ENCODE peak calls at places on chromosomes 6 and 20, in eight cellular contexts. Z is GM23248; A is cardiac fibroblast; J is CD4-positive, CD25-positive, alpha-beta regulatory T cell; C is right cardiac atrium; T is DND-41; E is sigmoid colon; O is effector memory CD4-positive, alpha-beta T cell. V is an unnamed sample.

GRCh38 chr20:15847415-15847814 is 725.8 kb downstream of the KIF16B start:
- DNase-seq in O (no peak), Z (no peak), C (no peak), T (no peak), J (no peak), E (no peak), A (no peak), V (no peak)

GRCh38 chr6:17361013-17361412 is 32.4 kb upstream of the CAP2 start:
- DNase-seq in E (no peak), O (no peak), J (no peak), Z (no peak), T (no peak), A (no peak), C (no peak), V (no peak)

GRCh38 chr20:60729119-60729900 is 522.8 kb upstream of the CDH4 start:
- DNase-seq in O (no peak), E (no peak), A (no peak), C (no peak), Z (no peak), J (no peak), T (no peak), V (no peak)

GRCh38 chr20:4135385-4136077 is 120.2 kb upstream of the RNF24 start:
- DNase-seq in E (no peak), O (no peak), C (no peak), Z (peak), J (no peak), A (peak), T (no peak), V (no peak)

GRCh38 chr6:142819603-142820335 is 125.2 kb downstream of the HIVEP2 start:
- DNase-seq in E (no peak), A (peak), O (peak), J (peak), T (peak), C (peak), Z (peak), V (peak)

GRCh38 chr6:85660181-85660611 is 17.5 kb upstream of the SYNCRIP start:
- DNase-seq in A (peak), T (no peak), J (no peak), O (no peak), E (no peak), C (no peak), Z (peak), V (no peak)

GRCh38 chr6:54074591-54075195 is 36.5 kb upstream of the MLIP start:
- DNase-seq in J (no peak), E (no peak), A (no peak), O (no peak), Z (no peak), T (no peak), C (peak), V (no peak)

GRCh38 chr20:60024801-60025200 is 66.6 kb downstream of the CDH26 start:
- DNase-seq in O (no peak), Z (no peak), J (no peak), C (no peak), T (no peak), A (no peak), E (no peak), V (no peak)

GRCh38 chr20:44247676-44248419 is 740 bp downstream of the GDAP1L1 start:
- DNase-seq in E (no peak), A (peak), O (no peak), C (peak), T (peak), J (no peak), Z (peak), V (peak)

GRCh38 chr6:143125896-143126573 is 65.3 kb downstream of the AIG1 start:
- DNase-seq in T (no peak), Z (no peak), E (no peak), O (no peak), A (peak), C (no peak), J (no peak), V (no peak)

GRCh38 chr6:42402184-42402583 is 49.5 kb downstream of the TRERF1 start:
- DNase-seq in O (no peak), J (peak), C (no peak), T (no peak), Z (peak), E (no peak), A (peak), V (peak)

GRCh38 chr20:7285918-7286556 is 518.6 kb downstream of the BMP2 start:
- DNase-seq in Z (peak), O (no peak), A (peak), C (peak), T (peak), E (peak), J (no peak), V (peak)

GRCh38 chr6:85662251-85662650 is 19.6 kb upstream of the SYNCRIP start:
- DNase-seq in E (no peak), J (no peak), A (peak), T (no peak), O (no peak), C (no peak), Z (peak), V (no peak)

GRCh38 chr20:26163890-26164289 is 467.2 kb upstream of the ZNF337 start:
- DNase-seq in E (no peak), T (no peak), O (no peak), Z (peak), C (no peak), A (peak), J (no peak), V (no peak)

GRCh38 chr6:17950095-17950494 is 37.3 kb downstream of the KIF13A start:
- DNase-seq in Z (no peak), T (no peak), C (no peak), J (no peak), A (no peak), E (no peak), O (no peak), V (no peak)

GRCh38 chr20:59560588-59561227 is 43.6 kb upstream of the PHACTR3 start:
- DNase-seq in C (no peak), T (no peak), J (no peak), Z (peak), E (no peak), O (no peak), A (peak), V (peak)

GRCh38 chr6:150297327-150298028 is 71.3 kb upstream of the IYD start:
- DNase-seq in E (no peak), O (no peak), C (no peak), Z (peak), J (no peak), A (peak), T (no peak), V (no peak)

GRCh38 chr6:148747493-148748160 is 797 bp downstream of the UST start:
- DNase-seq in T (peak), A (peak), E (peak), O (peak), J (peak), C (peak), Z (peak), V (no peak)

GRCh38 chr6:42075159-42075838 is 25.0 kb downstream of the TAF8 start:
- DNase-seq in J (peak), E (peak), C (peak), Z (peak), O (peak), T (peak), A (peak), V (peak)

GRCh38 chr6:75207211-75207984 is 1.5 kb upstream of the COL12A1 start:
- DNase-seq in J (no peak), A (peak), C (peak), O (no peak), T (no peak), E (peak), Z (peak), V (no peak)

DNA sequence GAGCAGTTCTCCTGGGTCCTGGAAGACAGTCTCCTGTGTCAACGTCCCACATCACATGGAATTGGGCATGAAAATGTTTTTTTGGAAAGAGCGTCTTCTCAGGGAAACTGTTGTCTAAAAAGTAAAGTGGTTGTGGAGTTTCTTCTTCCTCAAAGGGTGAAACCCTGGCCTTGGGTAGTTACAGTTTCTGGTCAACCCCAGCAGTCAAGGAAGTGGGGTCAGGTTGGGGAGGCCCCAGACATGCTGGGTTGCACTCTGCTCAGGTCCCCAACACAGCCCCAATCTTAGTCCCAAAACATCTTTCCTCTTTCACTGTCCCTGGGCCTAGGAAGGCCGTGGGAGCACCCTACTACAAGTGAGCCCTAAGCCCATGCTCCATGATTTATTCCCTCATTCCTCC is 996 bp upstream of the NFKBIE start:
- DNase-seq in C (no peak), Z (no peak), A (no peak), O (no peak), T (no peak), E (no peak), J (no peak), V (no peak)
- H3K4me3 ChIP-seq in C (no peak), Z (no peak), A (no peak), O (no peak), T (no peak), E (no peak), J (no peak), V (no peak)

GRCh38 chr20:34541917-34542316 is 16.6 kb upstream of the MAP1LC3A start:
- DNase-seq in J (no peak), E (no peak), T (no peak), A (no peak), C (no peak), Z (no peak), O (no peak), V (no peak)

GRCh38 chr20:34543457-34544056 is 15.0 kb upstream of the MAP1LC3A start:
- DNase-seq in Z (no peak), C (no peak), T (no peak), J (no peak), A (no peak), E (no peak), O (no peak), V (no peak)

GRCh38 chr20:34546751-34547181 is 11.8 kb upstream of the MAP1LC3A start:
- DNase-seq in J (no peak), A (no peak), O (no peak), E (no peak), Z (no peak), T (no peak), C (no peak), V (no peak)

GRCh38 chr20:34542439-34542838 is 16.1 kb upstream of the MAP1LC3A start:
- DNase-seq in O (no peak), E (no peak), T (no peak), A (no peak), C (no peak), Z (no peak), J (no peak), V (no peak)

DNA sequence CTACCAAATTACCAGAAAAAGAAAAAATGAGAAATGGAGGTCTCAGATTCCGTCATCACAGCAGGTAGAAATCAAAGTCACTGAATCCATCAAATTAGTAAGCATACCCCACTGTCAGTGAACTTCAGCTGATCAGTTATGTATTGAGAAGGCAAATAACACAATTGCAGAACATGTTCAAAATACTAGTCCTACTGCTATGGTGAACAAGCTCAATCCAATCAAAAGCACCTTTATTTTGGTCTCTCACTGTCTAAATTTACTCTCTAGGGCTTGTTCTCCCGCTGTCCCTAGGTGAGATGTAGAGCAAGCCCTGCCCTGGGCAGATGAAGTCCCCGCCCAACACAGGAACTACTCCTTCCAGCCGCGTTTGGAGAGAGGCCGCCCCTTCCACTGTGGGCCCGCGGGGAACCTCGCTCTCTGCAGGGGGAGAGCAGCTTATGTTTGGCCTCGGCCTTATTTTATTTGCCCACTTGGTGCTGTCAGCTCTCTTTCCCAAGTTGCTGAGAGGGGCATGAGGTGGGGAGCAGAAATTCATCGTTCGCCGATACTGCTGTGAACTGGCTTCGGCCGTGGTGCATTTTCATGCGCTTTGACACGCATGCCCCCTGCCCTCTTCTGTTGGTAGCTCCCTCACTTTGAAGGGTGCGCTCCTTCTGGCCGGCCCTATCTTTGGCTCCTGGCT is 14.3 kb upstream of the MAP1LC3A start:
- DNase-seq in Z (no peak), A (no peak), T (no peak), J (no peak), O (no peak), E (no peak), C (no peak), V (no peak)
- H3K4me3 ChIP-seq in Z (no peak), A (peak), T (no peak), J (peak), O (no peak), E (no peak), C (peak), V (no peak)

GRCh38 chr6:84258268-84258667 is 30.8 kb upstream of the CEP162 start:
- DNase-seq in O (no peak), E (no peak), T (no peak), Z (peak), C (peak), J (no peak), A (no peak), V (no peak)
- H3K4me3 ChIP-seq in O (no peak), E (no peak), T (no peak), Z (peak), C (peak), J (no peak), A (peak), V (no peak)

GRCh38 chr20:50291428-50292323 is 101.0 kb downstream of the CEBPB start:
- DNase-seq in J (no peak), T (no peak), E (no peak), O (no peak), A (no peak), Z (no peak), C (peak), V (no peak)
- H3K4me3 ChIP-seq in J (no peak), T (no peak), E (no peak), O (no peak), A (no peak), Z (no peak), C (no peak), V (no peak)

GRCh38 chr6:27477318-27478013 is 4.6 kb upstream of the ZNF184 start:
- DNase-seq in C (no peak), E (no peak), J (no peak), A (no peak), O (no peak), T (no peak), Z (no peak), V (no peak)
- H3K4me3 ChIP-seq in C (peak), E (no peak), J (peak), A (no peak), O (peak), T (peak), Z (peak), V (no peak)

DNA sequence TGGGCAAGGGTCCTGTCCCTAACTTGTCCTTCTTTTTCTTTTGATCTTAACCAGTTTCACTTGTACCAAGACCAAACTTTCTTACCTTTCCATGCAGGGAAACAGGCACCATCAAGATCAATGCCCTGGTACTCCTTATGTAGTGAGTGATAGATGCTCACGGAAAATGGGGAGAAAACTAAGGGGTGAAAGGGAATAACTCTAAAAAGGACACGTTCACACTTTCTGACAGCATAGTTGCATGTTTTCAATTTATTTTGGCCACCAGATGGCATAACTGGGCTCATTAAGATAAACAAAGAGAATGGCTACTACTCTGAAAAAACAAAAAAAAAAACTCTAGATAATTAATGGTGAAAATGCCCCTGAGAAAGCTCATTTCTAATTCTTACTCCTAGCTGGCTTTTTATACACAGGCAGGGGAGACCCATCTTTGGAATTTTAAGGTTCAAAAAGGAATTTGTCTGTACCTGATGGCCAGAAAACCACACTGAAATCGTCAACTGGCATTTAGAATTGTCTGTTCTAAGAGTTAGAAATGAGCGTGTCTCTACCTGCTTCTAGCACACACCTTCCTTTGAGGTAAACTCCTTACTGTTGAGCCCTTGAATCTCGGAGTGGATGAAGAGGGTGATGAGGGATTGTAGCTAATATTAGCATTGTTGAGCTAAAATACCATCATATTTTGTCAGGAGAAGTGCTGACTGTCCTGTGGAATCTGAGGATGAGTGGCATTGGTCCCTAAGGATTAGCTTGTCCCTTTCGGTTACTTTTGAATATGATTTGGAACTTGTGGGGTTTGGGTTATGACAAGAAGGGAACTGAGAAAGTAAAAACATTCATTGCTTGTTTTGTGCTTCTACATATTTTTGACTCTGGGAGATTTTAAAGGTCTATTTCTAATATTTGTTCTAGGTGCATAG is 62.2 kb upstream of the DDR1 start:
- DNase-seq in O (no peak), C (no peak), A (peak), Z (peak), J (peak), T (peak), E (no peak), V (no peak)
- H3K4me3 ChIP-seq in O (no peak), C (no peak), A (no peak), Z (no peak), J (no peak), T (no peak), E (no peak), V (no peak)

GRCh38 chr6:63881791-63882190 is 246.2 kb downstream of the PHF3 start:
- DNase-seq in T (no peak), A (no peak), C (no peak), J (no peak), E (no peak), Z (no peak), O (no peak), V (no peak)

GRCh38 chr6:63887011-63887751 is 251.6 kb downstream of the PHF3 start:
- DNase-seq in E (no peak), Z (no peak), A (no peak), O (no peak), J (no peak), C (no peak), T (no peak), V (no peak)

GRCh38 chr6:63883597-63883996 is 248.0 kb downstream of the PHF3 start:
- DNase-seq in E (no peak), A (no peak), Z (no peak), C (no peak), O (no peak), T (no peak), J (no peak), V (no peak)

DNA sequence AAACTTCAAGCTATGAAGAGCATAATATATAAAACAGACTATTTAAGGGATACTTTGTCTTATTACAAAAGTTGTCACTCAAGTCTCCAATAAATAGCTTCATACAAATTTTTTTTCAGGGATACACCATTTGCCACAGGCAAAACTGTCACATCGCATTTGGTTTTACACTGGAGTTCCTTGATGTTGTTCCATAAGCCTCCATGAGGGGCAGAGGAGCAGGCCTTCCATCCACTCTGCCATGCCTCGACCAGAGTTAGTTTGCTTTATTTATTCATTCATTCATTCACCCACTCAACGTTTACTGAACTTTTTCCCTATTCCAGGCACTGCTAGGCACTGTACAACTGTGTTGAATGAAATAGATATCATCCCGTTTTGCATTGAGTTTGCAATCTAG is 246.6 kb downstream of the PHF3 start:
- DNase-seq in E (no peak), O (no peak), C (no peak), J (no peak), A (no peak), T (no peak), Z (peak), V (no peak)
- H3K4me3 ChIP-seq in E (no peak), O (no peak), C (no peak), J (no peak), A (no peak), T (no peak), Z (no peak), V (no peak)

GRCh38 chr6:2008383-2008976 is 236.9 kb downstream of the GMDS start:
- DNase-seq in O (no peak), T (no peak), C (no peak), J (no peak), A (no peak), E (no peak), Z (peak), V (no peak)
- H3K4me3 ChIP-seq in O (no peak), T (no peak), C (no peak), J (no peak), A (no peak), E (no peak), Z (no peak), V (no peak)

GRCh38 chr6:38192011-38192410 is 372.5 kb downstream of the ZFAND3 start:
- DNase-seq in T (no peak), E (no peak), J (no peak), A (no peak), Z (no peak), C (no peak), O (no peak), V (no peak)

GRCh38 chr6:38193486-38194281 is 374.2 kb downstream of the ZFAND3 start:
- DNase-seq in O (no peak), J (no peak), C (no peak), T (no peak), A (no peak), Z (no peak), E (no peak), V (no peak)

GRCh38 chr6:38191418-38191817 is 371.9 kb downstream of the ZFAND3 start:
- DNase-seq in J (no peak), A (no peak), T (no peak), O (no peak), E (no peak), C (no peak), Z (no peak), V (no peak)

GRCh38 chr6:38193051-38193450 is 373.5 kb downstream of the ZFAND3 start:
- DNase-seq in C (no peak), E (no peak), O (no peak), A (no peak), Z (no peak), J (no peak), T (no peak), V (no peak)

GRCh38 chr6:38192486-38192885 is 373.0 kb downstream of the ZFAND3 start:
- DNase-seq in Z (no peak), T (no peak), C (no peak), O (no peak), A (no peak), J (no peak), E (no peak), V (no peak)
- H3K4me3 ChIP-seq in Z (no peak), T (no peak), C (no peak), O (no peak), A (no peak), J (no peak), E (no peak), V (no peak)

GRCh38 chr20:57265649-57266250 is 691 bp downstream of the BMP7 start:
- DNase-seq in T (no peak), E (no peak), A (no peak), Z (no peak), C (no peak), J (no peak), O (no peak), V (no peak)
- H3K4me3 ChIP-seq in T (no peak), E (peak), A (no peak), Z (peak), C (peak), J (no peak), O (no peak), V (no peak)

V was measured in Jurkat, Clone E6-1.